ENCODE peak calls at places on chromosomes 16 and 17, in seven cellular contexts. B, S, Q, Y, L, E and D are unnamed samples.

GRCh38 chr16:79677799-79678525 is 77.4 kb upstream of the MAF start:
- DNase-seq in B (no peak), S (no peak), Q (no peak), Y (no peak), L (no peak), E (no peak), D (no peak)

GRCh38 chr17:69590690-69591089 is 176.2 kb downstream of the MAP2K6 start:
- DNase-seq in B (no peak), S (no peak), Q (no peak), Y (no peak), L (no peak), E (no peak), D (no peak)

GRCh38 chr17:47257651-47258339 is 4.2 kb downstream of the ITGB3 start:
- DNase-seq in B (no peak), S (no peak), Q (peak), Y (no peak), L (no peak), E (peak), D (no peak)

GRCh38 chr16:12767897-12768296 is 35.8 kb downstream of the CPPED1 start:
- DNase-seq in B (no peak), S (no peak), Q (no peak), Y (peak), L (peak), E (no peak), D (no peak)

GRCh38 chr17:20955437-20956323 is 87.1 kb downstream of the USP22 start:
- DNase-seq in B (no peak), S (no peak), Q (peak), Y (no peak), L (no peak), E (no peak), D (no peak)

GRCh38 chr17:73342057-73342522 is 30.3 kb upstream of the CDC42EP4 start:
- DNase-seq in B (peak), S (peak), Q (peak), Y (no peak), L (no peak), E (peak), D (no peak)

GRCh38 chr17:75147878-75148546 is 6.3 kb downstream of the JPT1 start:
- DNase-seq in B (no peak), S (no peak), Q (no peak), Y (no peak), L (no peak), E (no peak), D (no peak)

GRCh38 chr17:73308017-73308823 is 3.6 kb downstream of the CDC42EP4 start:
- DNase-seq in B (peak), S (no peak), Q (peak), Y (no peak), L (no peak), E (peak), D (no peak)

GRCh38 chr16:81611721-81612120 is 167.1 kb downstream of the CMIP start:
- DNase-seq in B (no peak), S (no peak), Q (no peak), Y (no peak), L (no peak), E (no peak), D (no peak)

GRCh38 chr17:33756021-33756420 is 462.9 kb upstream of the ASIC2 start:
- DNase-seq in B (no peak), S (no peak), Q (no peak), Y (no peak), L (no peak), E (no peak), D (no peak)

GRCh38 chr17:54524501-54524900 is 376.2 kb upstream of the TOM1L1 start:
- DNase-seq in B (no peak), S (no peak), Q (no peak), Y (no peak), L (no peak), E (no peak), D (no peak)

GRCh38 chr16:330746-331145 is 21.8 kb downstream of the AXIN1 start:
- DNase-seq in B (no peak), S (no peak), Q (no peak), Y (no peak), L (no peak), E (no peak), D (no peak)

GRCh38 chr17:40950176-40950575 is 12.7 kb upstream of the KRT23 start:
- DNase-seq in B (no peak), S (no peak), Q (no peak), Y (no peak), L (no peak), E (no peak), D (no peak)

GRCh38 chr16:89741342-89742014 is 20.1 kb downstream of the ZNF276 start:
- DNase-seq in B (no peak), S (peak), Q (no peak), Y (no peak), L (no peak), E (no peak), D (no peak)

GRCh38 chr16:10932959-10933710 is 9.1 kb downstream of the DEXI start:
- DNase-seq in B (no peak), S (no peak), Q (no peak), Y (no peak), L (no peak), E (no peak), D (no peak)

GRCh38 chr16:76910931-76911330 is 280.1 kb upstream of the MON1B start:
- DNase-seq in B (no peak), S (no peak), Q (peak), Y (no peak), L (no peak), E (no peak), D (no peak)

GRCh38 chr16:8828541-8829165 is 31.0 kb downstream of the PMM2 start:
- DNase-seq in B (no peak), S (no peak), Q (peak), Y (no peak), L (no peak), E (no peak), D (no peak)

GRCh38 chr16:66364117-66364958 is 2.2 kb upstream of the CDH5 start:
- DNase-seq in B (peak), S (no peak), Q (peak), Y (no peak), L (no peak), E (peak), D (no peak)

GRCh38 chr16:90027611-90028010 is 8.4 kb upstream of the DBNDD1 start:
- DNase-seq in B (no peak), S (no peak), Q (no peak), Y (no peak), L (no peak), E (no peak), D (no peak)

GRCh38 chr17:13500947-13501346 is 100.8 kb downstream of the HS3ST3A1 start:
- DNase-seq in B (no peak), S (no peak), Q (no peak), Y (no peak), L (no peak), E (no peak), D (no peak)

GRCh38 chr17:63911657-63912100 is 621 bp upstream of the CSHL1 start:
- DNase-seq in B (no peak), S (peak), Q (peak), Y (peak), L (peak), E (peak), D (no peak)

GRCh38 chr16:14608604-14609003 is 21.5 kb downstream of the PARN start:
- DNase-seq in B (no peak), S (no peak), Q (no peak), Y (no peak), L (no peak), E (no peak), D (no peak)